ENCODE peak calls at places on chromosomes 12 and 14, in five cellular contexts. P is HCT116, Z is K562, W is H1, V is GM12878. M is an unnamed sample.
A peak's percentile ranks its signal among the peaks of the same experiment; 100 is the strongest.

GRCh38 chr14:58821421-58821820 is 183.7 kb downstream of the DACT1 start:
- DNase-seq in W (no peak), V (no peak), P (peak; percentile 8), Z (no peak), M (no peak)

GRCh38 chr14:67999693-68000384 is 180.3 kb downstream of the RAD51B start:
- DNase-seq in Z (no peak), P (peak; percentile 48), W (no peak), V (no peak), M (peak; percentile 74)

GRCh38 chr12:70367268-70368141 is 1.4 kb downstream of the KCNMB4 start:
- DNase-seq in P (no peak), W (no peak), Z (no peak), V (no peak), M (no peak)

GRCh38 chr12:115404761-115405470 is 720.9 kb upstream of the TBX3 start:
- DNase-seq in W (no peak), P (no peak), Z (no peak), V (no peak), M (no peak)

GRCh38 chr12:19752712-19753111 is 313.4 kb downstream of the AEBP2 start:
- DNase-seq in V (no peak), Z (no peak), W (no peak), P (no peak), M (no peak)

GRCh38 chr12:124970647-124971402 is 18.1 kb downstream of the DHX37 start:
- DNase-seq in Z (no peak), P (no peak), W (no peak), V (no peak), M (no peak)

GRCh38 chr12:42145552-42146215 is 1.0 kb upstream of the GXYLT1 start:
- DNase-seq in Z (peak; percentile 27), P (no peak), V (no peak), W (no peak), M (no peak)

GRCh38 chr12:131816495-131816894 is 11.7 kb upstream of the MMP17 start:
- DNase-seq in V (no peak), W (no peak), Z (no peak), P (no peak), M (no peak)

GRCh38 chr12:6825398-6826124 is 2.6 kb upstream of the P3H3 start:
- DNase-seq in W (peak; percentile 98), Z (peak; percentile 84), V (no peak), P (peak; percentile 47), M (no peak)

GRCh38 chr12:2999265-2999841 is 40.2 kb downstream of the TEAD4 start:
- DNase-seq in V (no peak), P (no peak), Z (peak; percentile 82), W (peak; percentile 72), M (no peak)

GRCh38 chr14:89340200-89340667 is 76.8 kb downstream of the FOXN3 start:
- DNase-seq in Z (no peak), P (no peak), V (no peak), W (no peak), M (no peak)

GRCh38 chr12:15629761-15630160 is 159.4 kb downstream of the EPS8 start:
- DNase-seq in Z (no peak), P (no peak), W (no peak), V (no peak), M (no peak)

GRCh38 chr12:111437816-111438454 is 32.2 kb downstream of the SH2B3 start:
- DNase-seq in Z (no peak), P (no peak), V (no peak), W (no peak), M (no peak)

GRCh38 chr12:124740691-124741137 is 123.0 kb downstream of the SCARB1 start:
- DNase-seq in Z (peak; percentile 28), W (no peak), P (peak; percentile 78), V (no peak), M (no peak)

GRCh38 chr14:100822921-100823320 is 3.0 kb upstream of the MEG3 start:
- DNase-seq in V (no peak), W (no peak), Z (no peak), P (no peak), M (no peak)

GRCh38 chr14:105605501-105606304 is 79.3 kb downstream of the TMEM121 start:
- DNase-seq in W (no peak), P (no peak), Z (no peak), V (no peak), M (no peak)

GRCh38 chr12:105334001-105334400 is 3.5 kb downstream of the C12orf75 start:
- DNase-seq in P (no peak), V (no peak), Z (no peak), W (no peak), M (no peak)

GRCh38 chr12:84805474-84805858 is 107.1 kb downstream of the SLC6A15 start:
- DNase-seq in W (no peak), V (no peak), Z (no peak), P (no peak), M (no peak)

GRCh38 chr14:64061115-64061514 is 208.3 kb downstream of the SYNE2 start:
- DNase-seq in P (no peak), W (no peak), V (no peak), Z (no peak), M (no peak)

GRCh38 chr12:130254476-130255276 is 83.0 kb upstream of the PIWIL1 start:
- DNase-seq in P (no peak), Z (no peak), V (no peak), W (no peak), M (no peak)

GRCh38 chr12:124503305-124503704 is 64.1 kb downstream of the NCOR2 start:
- DNase-seq in W (no peak), P (no peak), Z (no peak), V (no peak), M (no peak)

GRCh38 chr14:34060747-34061050 is 109.8 kb upstream of the EGLN3 start:
- DNase-seq in W (no peak), P (no peak), Z (no peak), V (no peak), M (no peak)
- H3K9ac ChIP-seq in W (no peak overlapping the region), P (peak overlapping the region; percentile 67), Z (peak overlapping the region; percentile 94), V (peak overlapping the region; percentile 24), M (no peak overlapping the region)

GRCh38 chr12:11650697-11651281 is 1.3 kb downstream of the ETV6 start:
- DNase-seq in V (peak; percentile 40), Z (no peak), P (no peak), W (no peak), M (no peak)

GRCh38 chr12:11649413-11650278 is at the start of gene ETV6:
- DNase-seq in W (peak; percentile 65), Z (peak; percentile 69), P (peak; percentile 63), V (peak; percentile 86), M (peak; percentile 81)

GRCh38 chr12:11651377-11651776 is 1.9 kb downstream of the ETV6 start:
- DNase-seq in Z (no peak), W (no peak), P (no peak), V (no peak), M (no peak)

GRCh38 chr12:11650279-11650696 is 814 bp downstream of the ETV6 start:
- DNase-seq in V (no peak), Z (peak; percentile 22), W (no peak), P (no peak), M (no peak)

GRCh38 chr12:11648514-11649412 is 711 bp upstream of the ETV6 start:
- DNase-seq in Z (peak; percentile 68), V (peak; percentile 64), P (peak; percentile 76), W (peak; percentile 79), M (peak; percentile 59)
- TF ChIP-seq POLR2AphosphoS5 in Z (peak; percentile 26), V (peak; percentile 94), P (peak; percentile 82), W (no peak), M (no peak)

DNA sequence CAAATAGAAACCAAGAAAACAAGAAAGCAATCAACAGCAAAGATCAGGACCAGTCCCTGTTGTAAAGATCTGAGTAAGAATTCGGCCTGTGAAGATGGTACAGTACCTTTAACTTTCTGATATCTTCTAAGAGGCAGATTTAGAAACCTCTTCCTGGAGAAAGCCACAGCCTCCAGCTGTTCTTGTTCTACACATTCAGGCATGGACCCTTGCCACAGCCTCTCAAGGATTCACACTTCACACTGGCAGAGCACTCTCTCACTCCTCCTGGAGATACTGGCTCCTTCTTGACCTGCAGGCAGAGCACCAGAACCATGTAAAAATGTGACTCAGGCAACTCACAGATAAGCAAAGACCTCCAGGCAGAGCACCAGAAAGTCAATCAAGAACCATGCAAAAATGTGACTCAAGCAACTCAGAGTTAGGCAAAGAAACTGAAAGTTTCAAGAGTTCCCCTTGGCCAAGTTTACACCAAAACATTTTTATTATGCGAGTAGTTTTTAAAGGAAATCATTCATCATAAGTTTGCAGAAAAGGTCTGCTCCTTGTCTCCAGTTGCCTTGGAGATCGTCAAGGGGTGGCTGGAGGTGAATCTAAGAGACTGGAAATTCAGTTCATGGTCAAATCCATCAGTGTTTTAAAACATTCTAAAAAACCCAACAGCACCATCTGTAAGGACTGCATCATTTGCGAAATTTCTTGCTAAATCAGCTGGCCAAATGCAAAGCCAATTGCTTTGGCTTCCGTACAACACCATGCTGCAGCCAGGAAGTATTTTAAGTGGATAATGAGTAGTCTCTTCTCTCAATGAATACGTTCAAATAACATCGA is 119.3 kb upstream of the MDM1 start:
- DNase-seq in V (peak; percentile 88), Z (peak; percentile 24), W (no peak), P (no peak), M (no peak)
- H3K9ac ChIP-seq in V (peak overlapping the region; percentile 3), Z (no peak overlapping the region), W (no peak overlapping the region), P (no peak overlapping the region), M (peak overlapping the region; percentile 25)

DNA sequence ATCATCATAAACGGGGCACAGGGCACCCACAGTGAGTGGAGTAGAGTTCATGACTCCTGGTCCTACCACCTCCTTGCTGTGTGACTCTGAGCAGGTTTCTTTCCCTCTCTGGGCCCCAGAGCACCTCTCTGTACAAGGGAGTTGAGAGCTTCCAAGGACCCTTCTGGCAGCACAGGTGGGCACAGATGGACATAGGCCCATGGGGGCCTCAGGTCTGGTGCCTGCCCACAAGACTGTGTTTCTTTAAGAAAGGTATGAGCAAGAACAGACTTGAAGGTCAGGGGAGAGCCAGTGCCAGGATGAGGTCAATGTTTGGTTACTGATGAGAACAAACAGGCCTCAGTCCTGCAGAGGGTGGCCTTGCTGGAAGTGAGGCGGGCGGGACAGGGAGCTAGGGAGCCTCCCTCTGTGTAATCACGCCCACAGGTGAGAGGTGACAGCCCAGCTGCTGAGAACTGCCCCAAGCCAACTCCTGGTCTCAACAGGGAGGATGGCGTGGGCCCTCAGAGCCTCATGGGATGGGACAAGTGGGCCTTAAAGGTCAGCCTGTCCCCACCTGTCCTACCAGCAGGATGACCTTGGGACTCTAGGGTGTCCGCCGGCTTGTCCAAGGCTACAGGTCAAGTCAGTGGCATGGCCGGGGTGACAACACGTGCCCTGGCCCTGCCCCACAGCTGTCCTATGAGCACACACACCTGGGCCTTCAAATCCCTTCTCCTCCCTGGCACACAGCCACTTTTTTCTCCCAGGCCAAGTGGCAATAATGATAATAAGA is 49.1 kb downstream of the CCDC85C start:
- DNase-seq in P (no peak), W (no peak), Z (no peak), V (no peak), M (no peak)
- TF ChIP-seq POLR2AphosphoS5 in P (no peak), W (no peak), Z (no peak), V (no peak), M (no peak)

DNA sequence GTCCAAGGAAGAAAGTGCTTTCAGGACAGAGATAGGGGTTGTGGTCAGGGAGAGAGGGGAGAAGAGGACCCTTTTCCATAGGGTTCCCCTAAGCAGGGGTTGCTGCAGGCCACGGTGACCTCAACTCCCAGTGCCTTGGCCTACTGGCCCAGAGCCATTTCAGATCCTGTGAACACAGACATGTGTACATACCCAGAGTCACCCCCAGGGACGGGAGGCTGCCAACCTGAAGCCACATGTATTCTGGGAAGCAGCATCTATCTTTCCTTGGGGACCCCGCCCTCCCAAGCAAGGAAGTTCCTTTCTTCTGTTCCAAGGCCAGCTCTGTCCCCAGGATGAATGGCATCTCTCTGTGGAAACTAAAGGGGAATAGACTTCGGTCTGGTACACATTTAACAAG is 25.3 kb upstream of the DGLUCY start:
- DNase-seq in P (no peak), V (no peak), Z (no peak), W (no peak), M (no peak)
- H3K9ac ChIP-seq in P (no peak overlapping the region), V (no peak overlapping the region), Z (no peak overlapping the region), W (no peak overlapping the region), M (no peak overlapping the region)

M was measured in SK-N-MC.